ENCODE peak calls at places on chromosomes 6 and 20, in ten cellular contexts. C is choroid plexus epithelial cell, G is Peyer's patch, J is AG09309, Q is GM12865, O is K562, B is mucosa of descending colon, E is fibroblast of mammary gland, N is heart left ventricle, P is body of pancreas. L is an unnamed sample.

GRCh38 chr20:19915111-19915798 is 101.9 kb upstream of the NAA20 start:
- DNase-seq in C (peak), G (no peak), J (no peak), Q (peak), O (no peak), B (no peak), E (peak), N (no peak), P (no peak), L (no peak)

GRCh38 chr6:165658395-165659058 is 4.5 kb downstream of the PDE10A start:
- DNase-seq in C (no peak), G (no peak), J (no peak), Q (no peak), O (no peak), B (no peak), E (no peak), N (no peak), P (no peak), L (no peak)

GRCh38 chr6:157537518-157537917 is 156.5 kb downstream of the ZDHHC14 start:
- DNase-seq in C (peak), G (no peak), J (no peak), Q (no peak), O (no peak), B (no peak), E (no peak), N (no peak), P (no peak), L (no peak)

GRCh38 chr20:62120990-62121775 is 1.1 kb upstream of the LSM14B start:
- DNase-seq in C (peak), G (no peak), J (peak), Q (no peak), O (no peak), B (peak), E (peak), N (no peak), P (no peak), L (no peak)

GRCh38 chr6:84449220-84449619 is 221.8 kb upstream of the CEP162 start:
- DNase-seq in C (peak), G (no peak), J (no peak), Q (no peak), O (no peak), B (no peak), E (no peak), N (no peak), P (no peak), L (no peak)

GRCh38 chr6:163324326-163324927 is 90.1 kb upstream of the QKI start:
- DNase-seq in C (peak), G (no peak), J (no peak), Q (no peak), O (no peak), B (no peak), E (no peak), N (no peak), P (no peak), L (no peak)

GRCh38 chr6:155939253-155939652 is 483.6 kb upstream of the NOX3 start:
- DNase-seq in C (no peak), G (no peak), J (no peak), Q (no peak), O (no peak), B (no peak), E (no peak), N (no peak), P (no peak), L (no peak)

GRCh38 chr6:106470811-106471210 is 110.3 kb downstream of the CRYBG1 start:
- DNase-seq in C (no peak), G (no peak), J (no peak), Q (no peak), O (no peak), B (no peak), E (no peak), N (no peak), P (no peak), L (no peak)

GRCh38 chr6:73062837-73063236 is 162.5 kb downstream of the KHDC1L start:
- DNase-seq in C (peak), G (no peak), J (no peak), Q (no peak), O (no peak), B (no peak), E (no peak), N (no peak), P (no peak), L (no peak)

GRCh38 chr6:46648869-46649488 is 3.6 kb downstream of the CYP39A1 start:
- DNase-seq in C (peak), G (no peak), J (no peak), Q (no peak), O (no peak), B (no peak), E (peak), N (no peak), P (no peak), L (no peak)

DNA sequence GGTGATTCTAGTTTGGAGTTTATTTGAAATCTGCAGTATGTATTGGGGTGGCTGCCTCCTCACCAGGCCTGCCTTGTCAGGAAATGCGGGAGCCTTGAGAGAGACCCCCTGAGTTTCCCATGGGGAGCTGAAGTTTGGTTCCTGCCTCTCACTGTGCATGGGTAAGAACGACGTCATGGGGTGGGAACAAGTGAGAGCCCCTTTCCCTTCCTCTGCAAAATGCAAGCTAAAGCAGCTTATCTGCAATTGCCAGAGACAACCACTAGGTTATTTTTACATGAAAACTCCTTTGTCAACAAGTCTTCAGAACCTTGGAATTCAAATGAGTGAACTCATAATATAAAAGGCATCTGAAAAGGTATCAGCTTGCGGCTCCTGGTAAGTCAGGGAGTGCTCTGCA is 58.4 kb downstream of the TMEM170B start:
- DNase-seq in C (peak), G (no peak), J (no peak), Q (peak), O (no peak), B (no peak), E (peak), N (no peak), P (no peak), L (no peak)
- TF ChIP-seq CTCF in C (peak), G (no peak), J (peak), Q (no peak), O (peak), B (no peak), E (peak), N (peak), P (no peak), L (no peak)

DNA sequence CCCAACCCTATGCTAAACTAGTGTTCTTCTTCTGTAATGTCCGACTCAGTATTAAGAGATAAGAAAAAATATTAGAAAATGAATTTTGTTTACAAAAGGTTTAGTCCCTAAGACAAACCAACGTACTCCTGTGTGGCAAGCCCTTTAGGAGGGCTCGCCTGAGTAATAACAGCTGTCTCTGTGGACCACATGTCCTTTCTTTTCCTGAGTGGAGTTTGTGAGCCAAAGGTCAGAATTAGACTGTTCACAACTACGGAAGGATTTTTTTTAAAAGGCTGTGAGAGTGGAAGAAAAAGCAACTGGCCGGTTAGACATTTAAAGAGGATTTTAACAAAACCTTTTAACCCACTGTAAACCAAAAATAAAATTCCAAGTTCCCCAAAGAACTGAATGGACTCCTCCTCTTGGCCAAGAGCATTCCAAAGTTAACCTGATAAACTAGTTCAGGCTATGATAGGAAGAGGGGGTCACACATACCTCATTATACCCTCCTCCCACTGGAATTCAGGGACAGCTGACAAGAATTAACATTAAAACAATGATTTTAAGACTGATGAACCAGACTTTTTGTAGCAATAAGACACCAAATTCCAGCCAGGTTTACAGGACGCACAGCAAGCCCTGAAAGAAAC is 43.5 kb downstream of the FAM184A start:
- DNase-seq in C (peak), G (no peak), J (no peak), Q (no peak), O (no peak), B (no peak), E (peak), N (no peak), P (no peak), L (no peak)
- H3K4me3 ChIP-seq in C (no peak), G (no peak), J (no peak), Q (no peak), O (no peak), B (no peak), E (no peak), N (no peak), P (no peak), L (no peak)

DNA sequence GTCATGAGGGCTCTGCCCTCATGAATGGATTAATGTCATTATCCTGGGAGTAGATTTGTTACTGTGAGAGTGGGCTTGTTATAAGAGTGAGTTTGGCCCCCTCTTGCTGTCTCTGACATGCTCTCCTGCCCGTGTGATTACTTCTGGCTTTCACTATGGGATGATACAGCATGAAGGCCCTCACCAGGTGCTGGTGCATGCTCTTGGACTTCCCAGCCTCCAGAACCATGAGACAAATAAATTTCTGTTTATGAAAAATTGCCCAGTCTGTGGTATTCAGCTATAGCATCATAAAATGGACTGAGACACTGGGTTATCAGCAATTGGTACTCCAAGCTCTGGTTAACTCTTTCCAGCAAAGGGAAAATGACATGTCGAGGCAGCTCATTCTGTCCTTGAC is 76.2 kb upstream of the MAP3K7 start:
- DNase-seq in C (no peak), G (no peak), J (no peak), Q (no peak), O (no peak), B (no peak), E (no peak), N (no peak), P (no peak), L (no peak)
- TF ChIP-seq CTCF in C (no peak), G (no peak), J (no peak), Q (no peak), O (no peak), B (no peak), E (no peak), N (no peak), P (no peak), L (no peak)

GRCh38 chr20:44585042-44585968 is 2.9 kb downstream of the PKIG start:
- DNase-seq in C (no peak), G (no peak), J (no peak), Q (peak), O (no peak), B (no peak), E (no peak), N (no peak), P (no peak), L (no peak)

GRCh38 chr20:44582321-44583025 is at the start of gene PKIG:
- DNase-seq in C (peak), G (no peak), J (peak), Q (peak), O (no peak), B (no peak), E (peak), N (peak), P (no peak), L (peak)

GRCh38 chr20:44583179-44583578 is 800 bp downstream of the PKIG start:
- DNase-seq in C (no peak), G (no peak), J (no peak), Q (no peak), O (no peak), B (no peak), E (no peak), N (no peak), P (no peak), L (no peak)

GRCh38 chr20:44586289-44586911 is 4.0 kb downstream of the PKIG start:
- DNase-seq in C (no peak), G (peak), J (no peak), Q (peak), O (no peak), B (no peak), E (no peak), N (no peak), P (no peak), L (no peak)

DNA sequence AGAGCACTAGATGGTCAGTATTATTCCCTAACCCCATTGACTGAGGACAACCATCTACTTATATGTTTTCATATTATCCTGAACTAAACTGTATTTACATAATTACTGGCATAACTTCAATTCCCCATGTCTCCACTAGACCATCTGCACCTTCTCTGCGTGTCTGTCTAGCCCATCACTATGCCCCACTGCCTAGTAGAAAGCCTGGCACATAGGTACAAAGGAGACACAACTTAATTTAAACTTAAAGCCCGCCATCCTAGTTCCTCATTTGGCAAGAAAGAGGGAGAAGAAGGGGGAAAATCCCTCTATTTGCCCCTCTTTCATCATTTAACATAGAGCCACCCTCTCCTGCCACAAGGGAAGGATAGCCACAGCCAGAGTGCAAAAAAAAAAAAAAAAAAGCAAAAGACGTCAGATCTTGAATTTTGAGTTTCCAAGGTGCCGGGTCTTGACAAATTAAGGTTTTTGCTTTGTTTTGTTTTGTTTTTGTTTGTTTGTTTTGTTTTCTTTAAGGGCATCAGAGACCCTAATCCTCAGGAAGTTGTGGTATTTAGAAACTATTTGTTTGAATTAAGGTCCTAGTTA is 1.8 kb downstream of the PKIG start:
- DNase-seq in C (no peak), G (no peak), J (no peak), Q (no peak), O (no peak), B (no peak), E (no peak), N (no peak), P (no peak), L (no peak)
- H3K4me3 ChIP-seq in C (no peak), G (no peak), J (no peak), Q (peak), O (no peak), B (no peak), E (peak), N (peak), P (no peak), L (peak)

GRCh38 chr6:136566851-136567250 is 16.6 kb upstream of the MAP7 start:
- DNase-seq in C (no peak), G (no peak), J (no peak), Q (no peak), O (no peak), B (no peak), E (no peak), N (no peak), P (no peak), L (no peak)

GRCh38 chr6:136562211-136562610 is 12.0 kb upstream of the MAP7 start:
- DNase-seq in C (no peak), G (no peak), J (no peak), Q (no peak), O (no peak), B (no peak), E (no peak), N (no peak), P (no peak), L (no peak)

GRCh38 chr6:136566007-136566487 is 15.8 kb upstream of the MAP7 start:
- DNase-seq in C (peak), G (no peak), J (no peak), Q (no peak), O (peak), B (peak), E (no peak), N (peak), P (peak), L (no peak)

GRCh38 chr6:136563386-136564152 is 13.3 kb upstream of the MAP7 start:
- DNase-seq in C (no peak), G (no peak), J (no peak), Q (no peak), O (no peak), B (no peak), E (no peak), N (no peak), P (no peak), L (no peak)

GRCh38 chr6:136564170-136564569 is 13.9 kb upstream of the MAP7 start:
- DNase-seq in C (no peak), G (no peak), J (no peak), Q (no peak), O (no peak), B (no peak), E (no peak), N (no peak), P (no peak), L (no peak)
- TF ChIP-seq CTCF in C (no peak), G (no peak), J (no peak), Q (no peak), O (no peak), B (no peak), E (no peak), N (no peak), P (no peak), L (no peak)

GRCh38 chr6:137236581-137237355 is 17.6 kb upstream of the IFNGR1 start:
- DNase-seq in C (no peak), G (no peak), J (no peak), Q (no peak), O (no peak), B (no peak), E (no peak), N (no peak), P (no peak), L (no peak)
- H3K4me3 ChIP-seq in C (no peak), G (no peak), J (no peak), Q (no peak), O (no peak), B (no peak), E (no peak), N (no peak), P (no peak), L (no peak)

GRCh38 chr6:168815229-168815628 is 374.2 kb downstream of the SMOC2 start:
- DNase-seq in C (no peak), G (no peak), J (no peak), Q (no peak), O (no peak), B (no peak), E (no peak), N (no peak), P (no peak), L (no peak)
- TF ChIP-seq CTCF in C (peak), G (peak), J (no peak), Q (no peak), O (peak), B (no peak), E (peak), N (peak), P (no peak), L (no peak)

GRCh38 chr20:51738877-51739447 is 29.2 kb downstream of the ATP9A start:
- DNase-seq in C (no peak), G (no peak), J (no peak), Q (no peak), O (peak), B (no peak), E (no peak), N (no peak), P (no peak), L (no peak)

GRCh38 chr20:51734876-51735499 is 33.2 kb downstream of the ATP9A start:
- DNase-seq in C (no peak), G (no peak), J (no peak), Q (no peak), O (no peak), B (no peak), E (no peak), N (no peak), P (no peak), L (no peak)

GRCh38 chr20:51733070-51733469 is 35.1 kb downstream of the ATP9A start:
- DNase-seq in C (no peak), G (no peak), J (no peak), Q (no peak), O (no peak), B (no peak), E (no peak), N (no peak), P (no peak), L (no peak)

GRCh38 chr20:51736947-51737346 is 31.2 kb downstream of the ATP9A start:
- DNase-seq in C (no peak), G (no peak), J (no peak), Q (no peak), O (no peak), B (no peak), E (no peak), N (no peak), P (no peak), L (no peak)

GRCh38 chr20:51735728-51736600 is 32.2 kb downstream of the ATP9A start:
- DNase-seq in C (no peak), G (no peak), J (no peak), Q (no peak), O (no peak), B (peak), E (no peak), N (no peak), P (no peak), L (no peak)
- H3K4me3 ChIP-seq in C (no peak), G (no peak), J (no peak), Q (no peak), O (no peak), B (no peak), E (no peak), N (no peak), P (no peak), L (no peak)

GRCh38 chr6:11202513-11203305 is 29.8 kb downstream of the NEDD9 start:
- DNase-seq in C (peak), G (no peak), J (no peak), Q (no peak), O (no peak), B (no peak), E (no peak), N (no peak), P (peak), L (no peak)
- TF ChIP-seq CTCF in C (no peak), G (no peak), J (no peak), Q (no peak), O (no peak), B (no peak), E (no peak), N (no peak), P (no peak), L (no peak)

GRCh38 chr6:6542357-6542756 is 46.2 kb upstream of the LY86 start:
- DNase-seq in C (no peak), G (no peak), J (no peak), Q (no peak), O (no peak), B (no peak), E (no peak), N (no peak), P (no peak), L (no peak)

GRCh38 chr6:6545616-6546317 is 42.8 kb upstream of the LY86 start:
- DNase-seq in C (no peak), G (no peak), J (no peak), Q (no peak), O (no peak), B (no peak), E (no peak), N (no peak), P (no peak), L (no peak)

GRCh38 chr6:6546318-6547110 is 42.0 kb upstream of the LY86 start:
- DNase-seq in C (peak), G (no peak), J (no peak), Q (peak), O (peak), B (peak), E (peak), N (peak), P (peak), L (no peak)

GRCh38 chr6:6543181-6543879 is 45.2 kb upstream of the LY86 start:
- DNase-seq in C (no peak), G (no peak), J (no peak), Q (peak), O (no peak), B (no peak), E (no peak), N (no peak), P (no peak), L (no peak)

DNA sequence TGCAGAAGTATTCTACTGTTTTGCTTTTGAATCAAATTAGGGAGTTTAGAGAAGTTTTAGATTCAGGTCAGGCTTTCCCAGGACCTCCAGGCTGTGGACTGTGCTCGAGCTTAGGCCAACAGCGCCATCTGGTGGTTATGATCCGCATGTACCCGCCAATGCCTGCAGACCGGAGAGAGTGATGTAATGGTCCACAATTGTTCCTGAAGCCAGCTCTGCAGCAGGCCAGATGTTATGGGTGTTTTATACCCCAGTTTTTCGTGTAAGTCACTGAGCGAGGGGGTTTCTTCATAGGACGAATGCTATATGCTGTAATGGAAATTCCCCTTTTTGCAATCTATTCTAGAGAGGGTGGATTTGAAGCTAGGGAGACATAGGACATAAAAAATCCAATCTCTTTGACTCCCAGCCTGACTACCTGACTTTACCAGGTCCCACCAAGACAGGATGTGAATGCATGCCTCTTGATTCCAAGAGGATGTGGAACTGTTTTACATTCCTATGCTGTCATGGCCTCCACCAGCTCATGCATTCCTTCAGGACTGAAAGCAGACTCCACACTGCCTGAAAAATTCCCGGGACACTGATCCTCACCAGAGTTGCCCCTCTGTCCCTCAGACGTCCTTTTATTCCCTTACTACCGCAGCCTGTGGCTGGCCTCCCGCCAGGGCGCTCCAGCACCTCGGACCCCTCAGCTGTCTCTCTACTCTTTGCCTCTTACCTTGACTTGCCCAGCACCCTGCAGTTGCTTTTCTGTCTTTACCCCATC is 41.2 kb upstream of the LY86 start:
- DNase-seq in C (peak), G (peak), J (peak), Q (peak), O (peak), B (peak), E (peak), N (peak), P (peak), L (peak)
- H3K4me3 ChIP-seq in C (peak), G (peak), J (no peak), Q (peak), O (no peak), B (no peak), E (peak), N (peak), P (no peak), L (peak)